ENCODE peak calls at places on chromosomes 16 and 17, in nine cellular contexts. G is foreskin fibroblast; C is thyroid gland; R is CD4-positive, CD25-positive, alpha-beta regulatory T cell; U is mesendoderm; W is keratinocyte; Y is naive thymus-derived CD4-positive, alpha-beta T cell; E is AG04450; K is IMR-90. X is an unnamed sample.

GRCh38 chr17:9465216-9465921 is 110.3 kb downstream of the STX8 start:
- DNase-seq in C (no peak), U (no peak), E (peak), K (peak), G (peak), W (no peak), R (no peak), Y (no peak), X (peak)

GRCh38 chr16:4160663-4161436 is 44.6 kb upstream of the ADCY9 start:
- DNase-seq in C (no peak), K (no peak), Y (no peak), U (peak), R (no peak), W (no peak), G (no peak), E (no peak), X (no peak)

GRCh38 chr16:27685802-27686201 is 135.9 kb downstream of the KATNIP start:
- DNase-seq in E (peak), K (peak), Y (no peak), W (no peak), G (peak), U (no peak), C (no peak), R (no peak), X (no peak)

GRCh38 chr17:41785091-41785875 is 1.2 kb downstream of the JUP start:
- DNase-seq in K (no peak), W (no peak), C (no peak), Y (no peak), G (no peak), R (no peak), U (peak), E (no peak), X (no peak)

GRCh38 chr17:19017804-19018599 is 13.4 kb upstream of the FAM83G start:
- DNase-seq in C (no peak), W (no peak), Y (no peak), K (no peak), E (no peak), R (no peak), U (no peak), G (no peak), X (no peak)

GRCh38 chr17:3512512-3513171 is 36.8 kb downstream of the ASPA start:
- DNase-seq in Y (no peak), W (no peak), C (peak), G (peak), K (peak), R (no peak), U (peak), E (no peak), X (peak)

GRCh38 chr16:22428654-22429053 is 54.2 kb upstream of the CDR2 start:
- DNase-seq in W (no peak), U (no peak), C (peak), Y (no peak), K (no peak), R (no peak), G (no peak), E (no peak), X (no peak)

GRCh38 chr17:32487460-32488176 is 825 bp downstream of the CDK5R1 start:
- DNase-seq in K (no peak), Y (peak), E (no peak), W (no peak), G (no peak), C (no peak), R (no peak), U (peak), X (peak)

GRCh38 chr17:37483311-37484039 is 6.2 kb upstream of the DUSP14 start:
- DNase-seq in E (peak), K (peak), R (no peak), U (peak), Y (no peak), W (no peak), C (no peak), G (peak), X (peak)

GRCh38 chr16:1381655-1382406 is 30.1 kb downstream of the GNPTG start:
- DNase-seq in Y (no peak), E (no peak), R (no peak), C (no peak), U (no peak), K (no peak), G (no peak), W (no peak), X (peak)

GRCh38 chr17:71828182-71828596 is 292.6 kb upstream of the SOX9 start:
- DNase-seq in U (peak), R (no peak), C (no peak), E (no peak), Y (no peak), K (peak), G (peak), W (no peak), X (no peak)

GRCh38 chr17:4420692-4421131 is 13.0 kb upstream of the SPNS3 start:
- DNase-seq in Y (peak), C (peak), E (peak), W (no peak), G (peak), R (peak), U (peak), K (peak), X (peak)

GRCh38 chr17:68531252-68531651 is 19.0 kb downstream of the PRKAR1A start:
- DNase-seq in U (no peak), Y (no peak), E (no peak), G (no peak), W (no peak), R (no peak), C (no peak), K (no peak), X (no peak)

GRCh38 chr16:54715011-54715410 is 215.7 kb upstream of the IRX5 start:
- DNase-seq in W (no peak), E (no peak), G (no peak), R (no peak), C (no peak), K (no peak), Y (no peak), U (no peak), X (no peak)

GRCh38 chr17:82400206-82400605 is 17.9 kb upstream of the HEXD start:
- DNase-seq in G (no peak), Y (no peak), R (no peak), E (no peak), K (peak), U (no peak), C (no peak), W (no peak), X (peak)

GRCh38 chr16:50213939-50214519 is 52.3 kb upstream of the ADCY7 start:
- DNase-seq in G (peak), K (peak), C (no peak), W (no peak), U (peak), R (peak), Y (peak), E (no peak), X (peak)

GRCh38 chr16:48504216-48504615 is 105.8 kb downstream of the N4BP1 start:
- DNase-seq in C (no peak), W (no peak), K (no peak), Y (no peak), U (no peak), G (no peak), E (no peak), R (no peak), X (no peak)

GRCh38 chr16:87658564-87659225 is 56.4 kb downstream of the JPH3 start:
- DNase-seq in R (no peak), E (no peak), C (no peak), G (no peak), W (no peak), U (no peak), Y (no peak), K (no peak), X (no peak)

DNA sequence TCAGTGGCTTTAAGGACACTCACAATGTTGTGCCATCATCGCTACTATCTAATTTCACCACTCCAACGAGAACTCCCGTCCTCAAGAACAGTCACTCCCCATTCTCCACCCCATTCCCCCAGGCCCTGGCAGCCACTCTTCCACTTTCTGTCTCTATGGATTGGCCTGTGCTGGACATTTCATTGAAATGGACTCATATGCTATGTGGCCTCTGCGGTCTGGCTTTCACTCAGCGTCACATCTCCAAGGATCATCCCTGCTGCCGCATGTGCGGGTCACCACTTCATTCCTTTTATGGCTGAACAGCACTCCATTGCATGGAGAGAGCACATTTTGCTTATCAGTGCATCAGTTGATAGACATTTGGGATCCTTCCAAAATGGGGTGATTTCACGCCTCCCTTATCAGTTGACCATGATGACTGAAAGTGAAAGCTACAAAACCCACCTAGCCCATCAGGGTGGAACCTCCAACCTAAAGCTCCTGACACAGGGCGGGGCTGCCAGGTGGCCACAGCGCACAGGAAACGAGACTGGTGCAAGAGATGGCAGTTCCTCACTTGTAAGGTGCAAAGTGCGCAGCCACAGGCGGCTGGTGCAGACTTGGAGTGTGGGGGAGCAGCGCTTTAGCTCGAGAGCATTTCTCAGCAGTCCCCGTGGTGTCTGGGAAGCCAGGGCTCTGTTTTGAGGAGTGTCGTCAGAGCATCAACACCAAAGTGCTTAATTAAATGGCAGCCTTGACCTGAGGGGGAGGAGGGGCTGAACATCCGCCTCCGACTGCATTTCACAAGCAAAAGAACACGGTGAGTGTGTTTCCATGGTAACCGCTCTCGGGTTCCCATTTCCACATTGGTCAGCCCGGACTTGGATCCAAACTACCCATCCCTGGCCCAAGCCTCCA is 23.8 kb downstream of the COTL1 start:
- DNase-seq in R (peak), W (no peak), G (no peak), C (no peak), K (no peak), E (no peak), Y (peak), U (no peak), X (no peak)
- H3K4me3 ChIP-seq in R (peak), W (no peak), G (no peak), C (no peak), K (no peak), E (no peak), Y (peak), U (no peak), X (no peak)

GRCh38 chr17:49224997-49225337 is 5.6 kb downstream of the PHOSPHO1 start:
- DNase-seq in W (no peak), Y (no peak), G (no peak), E (no peak), C (no peak), R (no peak), K (no peak), U (no peak), X (no peak)

GRCh38 chr17:49225554-49226236 is 4.9 kb downstream of the PHOSPHO1 start:
- DNase-seq in K (no peak), W (no peak), E (no peak), C (no peak), U (no peak), R (no peak), G (no peak), Y (no peak), X (no peak)

GRCh38 chr17:49223517-49224197 is 6.9 kb downstream of the PHOSPHO1 start:
- DNase-seq in G (no peak), C (peak), W (no peak), Y (peak), R (peak), K (peak), U (peak), E (no peak), X (peak)

GRCh38 chr17:49223168-49223516 is 7.4 kb downstream of the PHOSPHO1 start:
- DNase-seq in U (no peak), G (no peak), Y (no peak), R (no peak), E (no peak), W (no peak), C (no peak), K (no peak), X (no peak)

DNA sequence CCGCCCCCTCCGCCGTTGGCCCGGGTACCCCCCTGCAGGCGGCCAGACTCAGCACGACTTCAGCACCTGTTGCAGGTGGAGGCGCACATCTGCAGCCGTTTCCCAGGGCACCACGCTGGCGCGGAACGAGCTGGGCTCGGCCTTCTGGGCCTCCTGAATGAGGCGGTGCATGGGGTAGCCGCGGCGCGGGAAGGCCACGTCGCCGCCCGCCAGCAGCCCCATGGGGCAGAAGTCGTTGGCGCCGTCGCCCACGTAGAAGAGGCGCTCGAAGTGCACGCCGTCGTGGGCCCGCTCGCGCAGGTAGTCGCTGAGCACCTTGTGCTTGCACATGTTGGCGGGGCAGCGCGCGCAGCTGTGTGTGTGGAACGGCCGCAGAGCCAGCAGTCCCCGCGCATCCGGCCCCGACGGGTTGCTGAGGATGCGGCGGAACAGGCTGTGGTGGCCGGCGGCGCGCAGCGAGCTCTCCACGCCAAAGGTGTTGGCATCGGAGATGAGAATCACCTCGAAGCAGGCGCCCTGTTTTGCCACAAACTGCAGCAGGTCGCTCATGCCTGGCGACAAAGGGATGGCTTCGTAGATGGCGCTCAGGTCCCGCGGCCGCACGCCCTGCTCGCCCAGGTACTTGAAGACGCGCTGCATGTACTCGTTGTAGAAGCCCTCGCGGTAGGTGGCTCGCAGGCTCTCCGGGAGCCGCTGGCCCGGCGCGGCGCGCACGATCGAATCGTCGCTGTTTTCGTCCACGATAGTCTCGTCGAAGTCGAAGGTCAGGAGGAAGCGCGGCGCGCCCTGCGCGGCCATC is 6.2 kb downstream of the PHOSPHO1 start:
- DNase-seq in R (peak), E (no peak), Y (peak), K (no peak), U (peak), W (no peak), G (no peak), C (peak), X (no peak)
- H3K4me3 ChIP-seq in R (peak), E (no peak), Y (peak), K (no peak), U (no peak), W (no peak), G (no peak), C (no peak), X (no peak)

GRCh38 chr16:2475413-2476344 is 752 bp downstream of the TBC1D24 start:
- DNase-seq in U (peak), C (peak), Y (no peak), W (no peak), G (no peak), E (no peak), K (no peak), R (peak), X (peak)

GRCh38 chr16:2477327-2477726 is 2.4 kb downstream of the TBC1D24 start:
- DNase-seq in G (no peak), C (no peak), U (no peak), K (no peak), W (no peak), Y (no peak), R (no peak), E (no peak), X (no peak)

GRCh38 chr16:2474877-2475412 is at the start of gene TBC1D24:
- DNase-seq in G (peak), W (no peak), E (no peak), Y (peak), C (peak), U (peak), R (peak), K (peak), X (peak)

GRCh38 chr16:2476741-2477140 is 1.8 kb downstream of the TBC1D24 start:
- DNase-seq in E (no peak), Y (no peak), K (no peak), C (no peak), W (no peak), R (no peak), G (no peak), U (no peak), X (no peak)

DNA sequence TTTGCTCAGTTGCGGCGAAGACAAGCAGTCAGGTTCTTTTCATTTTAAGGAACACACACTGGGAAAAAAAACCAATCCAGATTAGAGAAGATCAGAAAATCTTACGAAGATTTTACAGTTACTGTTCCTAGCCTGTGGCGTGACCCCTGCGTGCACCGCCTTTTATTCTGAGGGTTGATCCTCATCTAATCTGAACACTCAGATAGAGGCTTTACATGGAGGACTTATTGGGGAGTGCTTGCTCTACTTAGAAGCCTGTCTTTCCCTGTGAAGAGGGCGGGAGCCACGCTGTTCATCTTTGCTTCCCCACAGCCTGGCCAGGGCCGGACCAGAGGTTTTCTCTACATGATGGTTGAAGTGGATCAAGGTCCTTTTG is 1.4 kb downstream of the TBC1D24 start:
- DNase-seq in K (no peak), G (no peak), W (no peak), R (no peak), C (no peak), U (no peak), Y (no peak), E (no peak), X (no peak)
- H3K4me3 ChIP-seq in K (no peak), G (no peak), W (no peak), R (no peak), C (no peak), U (no peak), Y (peak), E (no peak), X (peak)

GRCh38 chr17:289409-289808 is 63.2 kb downstream of the RPH3AL start:
- DNase-seq in C (no peak), K (no peak), U (no peak), G (no peak), W (no peak), R (no peak), Y (no peak), E (no peak), X (no peak)

GRCh38 chr17:290121-290521 is 62.5 kb downstream of the RPH3AL start:
- DNase-seq in G (no peak), R (no peak), C (no peak), Y (no peak), W (no peak), U (no peak), K (no peak), E (no peak), X (no peak)

GRCh38 chr17:292531-293382 is 59.9 kb downstream of the RPH3AL start:
- DNase-seq in W (no peak), G (no peak), R (no peak), C (no peak), Y (no peak), U (no peak), E (no peak), K (no peak), X (no peak)

GRCh38 chr17:290626-291025 is 62.0 kb downstream of the RPH3AL start:
- DNase-seq in U (no peak), W (no peak), R (no peak), G (no peak), K (no peak), C (peak), E (no peak), Y (no peak), X (no peak)

DNA sequence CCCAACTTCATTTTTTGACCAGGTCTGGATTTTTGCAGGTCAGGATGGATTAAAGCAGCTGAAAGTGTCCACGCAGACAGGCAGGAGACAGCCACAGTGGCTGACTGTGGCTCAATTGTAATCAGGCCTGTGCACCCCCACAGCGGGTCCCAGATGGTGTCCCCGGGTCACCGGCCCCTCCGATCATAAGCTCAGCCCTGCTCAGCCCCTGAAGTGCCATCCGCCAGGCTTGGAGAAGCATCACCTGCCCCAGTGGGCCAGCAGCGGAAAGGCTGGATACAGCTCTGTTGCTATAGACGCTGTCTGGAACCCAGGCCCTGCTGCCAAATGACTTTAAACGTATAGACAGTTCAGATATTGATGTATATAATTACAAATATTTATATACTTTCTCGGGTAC is 60.6 kb downstream of the RPH3AL start:
- DNase-seq in R (no peak), K (no peak), G (no peak), W (no peak), U (no peak), C (no peak), Y (no peak), E (no peak), X (no peak)
- H3K4me3 ChIP-seq in R (no peak), K (no peak), G (no peak), W (no peak), U (no peak), C (no peak), Y (no peak), E (no peak), X (no peak)

GRCh38 chr17:58002973-58003372 is 4.1 kb downstream of the SRSF1 start:
- DNase-seq in G (no peak), E (no peak), C (no peak), K (no peak), Y (no peak), R (no peak), U (no peak), W (no peak), X (no peak)

GRCh38 chr17:58004060-58004459 is 3.0 kb downstream of the SRSF1 start:
- DNase-seq in E (no peak), K (no peak), W (no peak), U (no peak), Y (no peak), G (no peak), R (no peak), C (no peak), X (no peak)

GRCh38 chr17:58002154-58002553 is 4.9 kb downstream of the SRSF1 start:
- DNase-seq in G (no peak), W (no peak), R (no peak), E (no peak), K (no peak), U (no peak), C (no peak), Y (no peak), X (no peak)

GRCh38 chr17:58001461-58002124 is 5.5 kb downstream of the SRSF1 start:
- DNase-seq in C (no peak), R (no peak), E (no peak), W (no peak), Y (no peak), G (no peak), U (no peak), K (no peak), X (no peak)

DNA sequence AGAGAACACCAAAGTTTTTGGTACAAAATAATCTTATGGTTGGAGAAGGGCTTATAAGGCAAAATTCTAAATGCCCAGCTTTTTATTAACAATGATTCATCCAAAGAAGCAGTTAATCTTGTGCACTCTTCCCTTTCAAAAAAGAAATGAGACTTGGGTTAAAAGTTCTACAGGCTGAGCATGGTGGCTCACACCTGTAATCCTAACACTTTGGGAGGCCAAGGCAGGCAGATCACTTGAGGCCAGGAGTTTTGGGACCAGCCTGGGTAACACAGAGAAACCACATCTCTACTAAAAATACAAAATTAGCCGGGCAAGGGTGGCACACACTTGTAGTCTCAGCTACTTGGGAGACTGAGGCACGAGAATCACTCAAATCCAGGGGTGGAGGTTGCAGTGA is 4.5 kb downstream of the SRSF1 start:
- DNase-seq in C (no peak), E (no peak), W (no peak), K (no peak), U (no peak), R (no peak), G (no peak), Y (no peak), X (no peak)
- H3K4me3 ChIP-seq in C (no peak), E (no peak), W (no peak), K (no peak), U (no peak), R (no peak), G (no peak), Y (no peak), X (no peak)

GRCh38 chr17:79970576-79971068 is 65.0 kb downstream of the TBC1D16 start:
- DNase-seq in G (no peak), U (peak), E (no peak), C (no peak), W (no peak), Y (peak), K (peak), R (peak), X (peak)
- H3K4me3 ChIP-seq in G (no peak), U (no peak), E (no peak), C (no peak), W (no peak), Y (no peak), K (no peak), R (no peak), X (no peak)

GRCh38 chr17:7179317-7180254 is at the start of gene ASGR1:
- DNase-seq in G (no peak), E (no peak), C (no peak), K (no peak), R (no peak), U (no peak), W (no peak), Y (no peak), X (no peak)
- H3K4me3 ChIP-seq in G (peak), E (peak), C (no peak), K (no peak), R (no peak), U (no peak), W (no peak), Y (no peak), X (no peak)

X was measured in adipocyte.